ENCODE peak calls at places on chromosomes 2 and 18, in five cellular contexts. X is spleen, M is IMR-90, Q is K562, U is endothelial cell of umbilical vein. J is an unnamed sample. For H3K4me1, the result is how much of the 10 kb centered on the place peaks cover.

GRCh38 chr2:28810384-28811285 is at the start of gene SPDYA:
- DNase-seq in X (peak), M (peak), Q (no peak), U (peak), J (peak)

GRCh38 chr2:112055833-112056625 is 960 bp downstream of the TMEM87B start:
- DNase-seq in X (no peak), M (peak), Q (peak), U (peak), J (peak)

GRCh38 chr18:8778386-8778785 is 73.0 kb downstream of the MTCL1 start:
- DNase-seq in X (no peak), M (no peak), Q (no peak), U (no peak), J (no peak)

GRCh38 chr2:82124629-82125028 is 1820.1 kb upstream of the LRRTM1 start:
- DNase-seq in X (no peak), M (no peak), Q (no peak), U (no peak), J (no peak)

GRCh38 chr2:226115102-226115831 is 684.4 kb downstream of the IRS1 start:
- DNase-seq in X (no peak), M (peak), Q (no peak), U (peak), J (no peak)

GRCh38 chr2:171741189-171741588 is 53.9 kb downstream of the DYNC1I2 start:
- DNase-seq in X (no peak), M (peak), Q (no peak), U (no peak), J (no peak)

GRCh38 chr18:58446661-58447060 is 182.2 kb downstream of the ALPK2 start:
- DNase-seq in X (no peak), M (no peak), Q (no peak), U (no peak), J (no peak)

GRCh38 chr2:24365051-24365450 is 4.7 kb upstream of the ITSN2 start:
- DNase-seq in X (peak), M (no peak), Q (no peak), U (peak), J (peak)

GRCh38 chr2:189350515-189351209 is 90.6 kb upstream of the WDR75 start:
- DNase-seq in X (no peak), M (peak), Q (no peak), U (peak), J (peak)

GRCh38 chr18:7064346-7064745 is 53.3 kb downstream of the LAMA1 start:
- DNase-seq in X (no peak), M (no peak), Q (no peak), U (no peak), J (no peak)

GRCh38 chr2:199470361-199470671 is 12.6 kb upstream of the SATB2 start:
- DNase-seq in X (no peak), M (no peak), Q (no peak), U (no peak), J (no peak)

GRCh38 chr2:98501223-98501622 is 56.6 kb downstream of the INPP4A start:
- DNase-seq in X (no peak), M (no peak), Q (no peak), U (no peak), J (no peak)

GRCh38 chr2:98502556-98503335 is 58.1 kb downstream of the INPP4A start:
- DNase-seq in X (no peak), M (peak), Q (no peak), U (peak), J (no peak)

GRCh38 chr2:98503481-98504096 is 58.9 kb downstream of the INPP4A start:
- DNase-seq in X (no peak), M (peak), Q (no peak), U (no peak), J (no peak)

GRCh38 chr2:98500561-98500960 is 55.9 kb downstream of the INPP4A start:
- DNase-seq in X (no peak), M (no peak), Q (no peak), U (no peak), J (no peak)

GRCh38 chr2:98501896-98502295 is 57.2 kb downstream of the INPP4A start:
- DNase-seq in X (no peak), M (no peak), Q (no peak), U (no peak), J (no peak)
- TF ChIP-seq POLR2A in X (no peak), M (no peak), Q (no peak), U (no peak), J (no peak)

GRCh38 chr2:127169066-127169660 is 50.9 kb downstream of the CYP27C1 start:
- DNase-seq in X (peak), M (no peak), Q (no peak), U (no peak), J (no peak)

GRCh38 chr2:127172306-127172705 is 47.8 kb downstream of the CYP27C1 start:
- DNase-seq in X (peak), M (no peak), Q (no peak), U (no peak), J (no peak)

GRCh38 chr2:127170452-127171197 is 49.5 kb downstream of the CYP27C1 start:
- DNase-seq in X (peak), M (no peak), Q (no peak), U (no peak), J (no peak)

GRCh38 chr2:127173073-127173472 is 47.0 kb downstream of the CYP27C1 start:
- DNase-seq in X (no peak), M (peak), Q (no peak), U (peak), J (no peak)

DNA sequence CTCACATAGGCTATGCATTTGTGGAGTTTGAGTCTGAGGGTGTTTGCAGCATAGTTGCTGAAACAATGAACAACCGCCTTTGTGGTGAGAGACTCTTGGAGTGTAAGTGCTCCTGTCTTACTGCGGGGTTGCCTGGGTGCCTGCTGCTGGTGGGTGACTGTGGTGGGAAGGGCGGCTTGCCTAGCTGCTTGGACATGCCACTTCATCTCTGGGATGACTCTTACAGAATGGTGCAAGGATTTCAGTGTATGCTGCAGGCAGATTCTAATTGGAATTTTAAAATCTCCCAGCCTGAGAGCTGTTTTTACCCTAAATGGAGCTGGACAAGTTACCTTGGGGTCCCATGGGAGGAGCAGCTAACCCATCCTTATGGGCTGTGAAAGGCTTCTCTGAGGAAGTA is 50.1 kb downstream of the CYP27C1 start:
- DNase-seq in X (no peak), M (no peak), Q (no peak), U (no peak), J (no peak)
- H3K4me1 ChIP-seq in X (under half), M (under half), Q (under half), U (under half), J (under half)

GRCh38 chr2:219697811-219698683 is 70.6 kb downstream of the SLC4A3 start:
- DNase-seq in X (no peak), M (no peak), Q (no peak), U (no peak), J (no peak)
- H3K4me3 ChIP-seq in X (no peak), M (no peak), Q (no peak), U (no peak), J (no peak)

DNA sequence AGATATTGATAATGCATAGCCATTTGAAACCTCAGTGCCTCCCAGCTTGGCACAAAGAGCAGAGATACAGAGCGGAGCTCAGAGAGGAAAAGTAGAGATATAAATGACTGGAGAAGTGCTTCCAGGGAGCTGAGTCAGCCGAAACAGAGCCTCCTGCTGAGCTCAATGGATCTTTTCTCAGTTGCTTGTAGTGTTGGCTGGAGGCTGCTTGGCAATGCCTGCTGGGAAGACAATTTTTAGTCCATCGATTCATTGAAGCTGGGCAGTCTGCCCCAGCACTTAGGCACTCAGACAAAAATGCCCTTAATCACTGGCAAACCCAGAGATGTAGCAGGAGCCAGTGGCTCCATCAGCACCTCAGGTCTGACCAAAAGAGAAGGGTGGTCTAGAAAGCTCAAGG is 81.3 kb upstream of the SETBP1 start:
- DNase-seq in X (no peak), M (peak), Q (no peak), U (no peak), J (no peak)
- TF ChIP-seq POLR2A in X (no peak), M (no peak), Q (no peak), U (no peak), J (no peak)

GRCh38 chr18:12373771-12374116 is 3.3 kb downstream of the AFG3L2 start:
- DNase-seq in X (no peak), M (no peak), Q (no peak), U (no peak), J (no peak)
- H3K4me1 ChIP-seq in X (under half), M (under half), Q (under half), U (under half), J (under half)

DNA sequence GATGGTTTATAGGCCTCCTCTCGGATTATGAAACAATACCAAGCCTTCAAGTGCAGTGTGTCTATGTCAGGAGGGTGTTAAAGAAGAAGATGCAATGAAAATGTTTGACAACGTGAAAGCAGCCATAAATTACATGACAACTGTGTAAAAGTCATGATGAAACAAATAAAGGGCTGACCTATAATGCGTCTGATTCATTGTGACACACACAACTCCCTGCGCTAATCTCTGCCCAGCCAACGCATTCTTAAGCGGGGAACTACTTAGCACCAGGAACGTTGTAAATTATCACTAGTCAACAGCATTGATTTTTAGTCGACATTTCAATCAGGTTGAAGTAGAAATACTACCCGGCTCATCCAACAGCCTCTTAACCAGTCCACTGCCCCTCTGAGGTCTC is 26.8 kb downstream of the BCL11A start:
- DNase-seq in X (no peak), M (no peak), Q (no peak), U (no peak), J (no peak)
- H3K4me3 ChIP-seq in X (no peak), M (no peak), Q (no peak), U (no peak), J (no peak)

J was measured in ovary.